ENCODE peak calls at places on chromosomes 7 and 10, in nine cellular contexts. C, Z, H, W, P, Q, M, T and A are unnamed samples.

GRCh38 chr7:1855396-1856160 is 185.5 kb downstream of the ELFN1 start:
- DNase-seq in C (peak), H (peak), W (no peak), Q (no peak), T (no peak), Z (no peak), M (peak), P (no peak), A (no peak)

GRCh38 chr10:8379906-8380832 is 325.7 kb downstream of the GATA3 start:
- DNase-seq in M (no peak), W (no peak), Z (no peak), C (no peak), T (no peak), P (no peak), H (no peak), Q (peak), A (no peak)

GRCh38 chr7:66640802-66641525 is 12.3 kb downstream of the KCTD7 start:
- DNase-seq in C (peak), H (no peak), T (no peak), Z (no peak), Q (peak), P (no peak), M (no peak), W (no peak), A (no peak)

GRCh38 chr7:140317597-140317996 is 80.7 kb downstream of the SLC37A3 start:
- DNase-seq in T (no peak), H (no peak), M (no peak), Q (no peak), C (no peak), Z (no peak), P (no peak), W (no peak), A (no peak)

GRCh38 chr10:27235706-27236105 is 4.9 kb downstream of the ACBD5 start:
- DNase-seq in M (no peak), T (no peak), H (no peak), Z (no peak), P (no peak), C (no peak), Q (no peak), W (no peak), A (no peak)

GRCh38 chr10:60124536-60124935 is 218.2 kb upstream of the CCDC6 start:
- DNase-seq in Z (no peak), M (no peak), H (no peak), Q (no peak), W (no peak), T (no peak), C (no peak), P (no peak), A (no peak)

GRCh38 chr7:117012284-117013174 is 59.2 kb downstream of the ST7 start:
- DNase-seq in W (no peak), Z (peak), T (no peak), P (no peak), M (no peak), Q (peak), C (no peak), H (no peak), A (no peak)

GRCh38 chr7:17497549-17498193 is 199.2 kb downstream of the AHR start:
- DNase-seq in Z (no peak), H (no peak), P (no peak), M (no peak), Q (no peak), T (no peak), W (peak), C (no peak), A (no peak)

GRCh38 chr10:3091346-3091787 is 24.0 kb downstream of the PFKP start:
- DNase-seq in W (no peak), C (no peak), T (no peak), M (no peak), Q (peak), P (no peak), H (no peak), Z (no peak), A (no peak)

GRCh38 chr10:111106081-111106480 is 29.3 kb downstream of the ADRA2A start:
- DNase-seq in P (no peak), Q (no peak), H (no peak), Z (no peak), C (no peak), T (no peak), W (no peak), M (no peak), A (no peak)

GRCh38 chr7:6419310-6419773 is 28.4 kb downstream of the DAGLB start:
- DNase-seq in Q (no peak), T (no peak), Z (peak), W (no peak), H (peak), P (no peak), M (no peak), C (no peak), A (no peak)

GRCh38 chr7:111115966-111116365 is 25.0 kb downstream of the LRRN3 start:
- DNase-seq in T (no peak), C (no peak), P (no peak), M (no peak), H (no peak), Q (no peak), W (no peak), Z (no peak), A (no peak)

GRCh38 chr10:113484487-113484886 is 68.4 kb upstream of the HABP2 start:
- DNase-seq in C (no peak), Z (no peak), T (no peak), Q (no peak), P (no peak), W (no peak), H (no peak), M (no peak), A (no peak)

GRCh38 chr10:95674643-95675042 is 18.1 kb upstream of the ALDH18A1 start:
- DNase-seq in W (no peak), P (no peak), Q (no peak), T (no peak), Z (no peak), H (no peak), M (no peak), C (no peak), A (no peak)
- TF ChIP-seq POLR2A in W (no peak), P (no peak), Q (no peak), T (no peak), Z (no peak), H (no peak), M (no peak), C (no peak), A (no peak)

GRCh38 chr10:121926669-121927360 is 1.0 kb downstream of the ATE1 start:
- DNase-seq in M (no peak), T (no peak), Q (peak), W (no peak), H (no peak), C (no peak), P (peak), Z (peak), A (no peak)

GRCh38 chr10:121926157-121926556 is 1.7 kb downstream of the ATE1 start:
- DNase-seq in C (no peak), T (no peak), M (no peak), Z (no peak), H (no peak), W (no peak), Q (no peak), P (no peak), A (no peak)

GRCh38 chr10:121928528-121928884 is 675 bp upstream of the ATE1 start:
- DNase-seq in C (no peak), Q (peak), H (peak), M (peak), T (no peak), P (peak), W (peak), Z (peak), A (no peak)

GRCh38 chr10:121927361-121927840 is 430 bp downstream of the ATE1 start:
- DNase-seq in P (peak), W (peak), Z (peak), H (peak), M (peak), Q (no peak), T (peak), C (peak), A (peak)

DNA sequence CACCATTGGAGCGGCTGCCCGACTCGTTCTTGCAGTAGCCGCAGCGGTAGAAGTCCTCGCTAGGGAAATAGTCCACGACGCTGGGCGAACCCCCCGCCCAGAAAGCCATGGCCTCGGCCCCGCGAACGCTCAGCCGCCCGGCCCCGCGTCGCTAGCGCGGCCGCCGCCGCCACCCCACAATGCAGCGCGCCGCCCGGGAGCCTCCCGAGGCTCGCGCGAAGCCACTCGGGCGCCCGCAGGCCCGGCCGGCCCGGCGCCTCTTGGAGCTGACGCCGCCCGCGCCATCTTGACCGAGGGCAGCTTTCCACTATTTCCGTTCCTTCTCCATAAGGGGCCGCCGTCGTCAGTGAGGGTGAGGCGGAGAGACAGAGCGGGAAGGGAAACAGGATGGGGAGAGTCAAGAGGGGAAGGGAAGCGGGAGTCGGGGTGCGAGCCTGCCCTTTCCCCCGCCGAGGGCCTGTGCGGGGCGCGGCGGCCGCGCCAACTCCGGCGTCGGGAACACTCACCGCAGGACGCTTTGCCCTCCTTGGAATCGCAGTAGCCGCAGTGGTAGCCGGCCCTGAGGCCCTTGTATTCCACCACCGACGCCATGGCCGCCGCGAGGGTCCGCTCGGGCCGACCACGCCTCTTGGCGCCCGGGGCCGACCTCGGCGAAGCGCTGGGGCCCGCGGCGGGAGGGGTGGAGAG is at the start of gene ATE1:
- DNase-seq in M (peak), P (peak), C (peak), Z (peak), T (peak), Q (peak), H (peak), W (peak), A (peak)
- TF ChIP-seq POLR2A in M (peak), P (peak), C (peak), Z (peak), T (peak), Q (peak), H (peak), W (peak), A (peak)

GRCh38 chr10:23512355-23513058 is 73.6 kb downstream of the OTUD1 start:
- DNase-seq in Q (peak), H (no peak), Z (peak), T (no peak), W (no peak), M (no peak), C (no peak), P (no peak), A (peak)
- TF ChIP-seq POLR2A in Q (no peak), H (no peak), Z (no peak), T (no peak), W (no peak), M (no peak), C (no peak), P (no peak), A (no peak)

GRCh38 chr7:94509879-94510581 is 421 bp downstream of the CASD1 start:
- DNase-seq in H (peak), T (peak), Z (peak), M (peak), Q (peak), W (peak), C (peak), P (peak), A (peak)
- TF ChIP-seq POLR2A in H (peak), T (peak), Z (peak), M (peak), Q (peak), W (no peak), C (peak), P (peak), A (peak)

GRCh38 chr7:47378728-47379395 is 203.0 kb downstream of the TNS3 start:
- DNase-seq in T (no peak), M (peak), Q (no peak), Z (no peak), W (no peak), P (no peak), H (no peak), C (peak), A (no peak)

GRCh38 chr7:47380325-47381131 is 201.4 kb downstream of the TNS3 start:
- DNase-seq in H (no peak), M (peak), P (no peak), Q (peak), W (no peak), T (no peak), Z (no peak), C (peak), A (no peak)

GRCh38 chr7:47377741-47378140 is 204.2 kb downstream of the TNS3 start:
- DNase-seq in Q (no peak), M (no peak), H (no peak), W (no peak), Z (no peak), C (peak), P (no peak), T (no peak), A (no peak)

GRCh38 chr7:47381132-47381495 is 200.8 kb downstream of the TNS3 start:
- DNase-seq in T (no peak), W (no peak), H (no peak), Z (no peak), P (no peak), C (no peak), M (no peak), Q (no peak), A (no peak)

GRCh38 chr7:47379629-47380324 is 202.1 kb downstream of the TNS3 start:
- DNase-seq in M (peak), W (no peak), H (peak), T (no peak), Z (no peak), C (peak), P (no peak), Q (peak), A (peak)
- TF ChIP-seq POLR2A in M (peak), W (no peak), H (no peak), T (no peak), Z (no peak), C (peak), P (no peak), Q (no peak), A (no peak)

GRCh38 chr7:43621729-43622448 is 39.0 kb downstream of the STK17A start:
- DNase-seq in C (no peak), T (no peak), W (no peak), H (no peak), M (no peak), P (no peak), Q (no peak), Z (no peak), A (no peak)
- TF ChIP-seq POLR2A in C (no peak), T (no peak), W (no peak), H (no peak), M (no peak), P (no peak), Q (no peak), Z (no peak), A (no peak)

DNA sequence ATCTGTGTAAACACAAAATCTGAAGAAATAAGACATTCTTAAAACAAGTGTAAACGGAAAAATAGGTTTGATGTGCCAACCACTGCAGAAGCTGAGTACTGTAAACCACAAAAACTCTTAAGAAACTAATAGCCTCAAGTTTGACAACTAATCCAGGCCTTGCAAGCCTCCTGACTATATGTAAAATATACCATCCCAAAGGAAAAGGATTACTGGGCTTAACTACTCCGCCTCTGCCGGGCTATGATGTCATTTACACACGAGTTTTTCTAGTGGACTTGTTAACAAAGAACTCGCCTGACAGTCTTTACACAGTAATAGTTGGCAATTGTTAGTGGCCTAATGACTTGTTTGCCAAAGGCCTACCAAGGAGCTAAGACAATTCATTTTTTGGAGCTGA is 2.1 kb downstream of the KIF5B start:
- DNase-seq in C (peak), T (no peak), P (no peak), Q (peak), W (no peak), Z (peak), M (peak), H (no peak), A (no peak)
- TF ChIP-seq POLR2A in C (no peak), T (no peak), P (no peak), Q (no peak), W (no peak), Z (no peak), M (no peak), H (no peak), A (no peak)

GRCh38 chr7:141551080-141551772 is at the start of gene AGK:
- DNase-seq in M (peak), Q (peak), H (peak), Z (peak), C (peak), W (peak), P (peak), T (peak), A (peak)
- TF ChIP-seq POLR2A in M (peak), Q (peak), H (peak), Z (peak), C (peak), W (no peak), P (peak), T (peak), A (peak)

DNA sequence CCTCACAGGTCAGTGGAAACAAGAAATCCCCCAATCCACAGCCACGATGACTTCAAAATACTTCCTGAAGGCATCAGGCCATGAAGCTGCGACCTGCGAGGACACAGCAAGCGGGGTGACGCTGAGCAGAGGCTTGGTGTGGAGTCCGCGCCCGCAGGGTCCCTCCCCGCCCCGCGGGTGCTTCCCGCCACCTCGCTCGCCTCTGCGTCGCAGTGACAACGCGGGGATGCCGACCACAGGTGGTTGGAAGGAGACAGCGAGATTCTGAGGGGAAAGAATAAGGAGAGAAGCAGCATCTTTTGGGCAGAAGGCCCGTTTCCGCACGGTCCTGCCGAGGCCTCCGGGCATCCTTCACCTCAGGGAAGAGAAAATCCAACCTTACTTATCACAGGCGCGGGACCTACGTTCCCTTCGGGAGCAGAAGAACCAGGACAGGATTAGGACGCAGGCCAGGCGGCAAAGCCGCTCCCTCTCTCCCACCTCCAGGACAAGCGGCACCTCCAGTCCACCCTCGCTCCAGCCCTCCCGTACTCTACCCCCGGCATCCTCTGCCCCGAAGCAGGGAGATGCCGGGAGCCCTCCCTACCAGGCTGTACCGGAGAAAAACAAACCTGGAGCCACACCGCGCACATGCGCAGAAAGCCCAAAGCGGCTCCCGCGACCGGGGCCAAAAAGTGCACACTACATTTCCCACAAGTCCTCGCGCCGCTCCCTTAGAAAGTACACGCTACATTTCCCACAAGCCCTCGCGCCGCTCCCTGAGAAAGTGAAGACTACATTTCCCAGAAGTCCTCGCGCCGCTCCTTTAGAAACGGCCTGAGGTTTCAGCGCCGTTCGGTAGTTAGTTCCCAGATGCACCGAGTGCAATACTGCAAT is 85.9 kb downstream of the ZNF33B start:
- DNase-seq in Q (peak), W (peak), C (peak), Z (peak), H (peak), T (peak), M (peak), P (peak), A (peak)
- TF ChIP-seq POLR2A in Q (peak), W (no peak), C (peak), Z (no peak), H (peak), T (no peak), M (peak), P (no peak), A (peak)